ENCODE peak calls at places on chromosomes 7 and 10, in four cellular contexts. U is activated CD8-positive, alpha-beta T cell treated with anti-CD3 and anti-CD28 coated beads for 36 hours; J is HFF-Myc; O is neural crest cell. F is an unnamed sample.
A peak's percentile ranks its signal among the peaks of the same experiment; 100 is the strongest.

GRCh38 chr7:85896531-85896930 is 709.7 kb upstream of the SEMA3D start:
- DNase-seq in O (no peak), U (no peak), J (no peak), F (no peak)

GRCh38 chr7:29416906-29417305 is 146.7 kb upstream of the PRR15 start:
- DNase-seq in O (no peak), J (no peak), U (no peak), F (no peak)

GRCh38 chr7:150953061-150953997 is 24.8 kb downstream of the KCNH2 start:
- DNase-seq in O (no peak), J (no peak), U (no peak), F (no peak)

GRCh38 chr7:79877874-79878465 is 256.7 kb upstream of the GNAI1 start:
- DNase-seq in O (no peak), J (no peak), U (no peak), F (no peak)

GRCh38 chr10:129523031-129523722 is 56.1 kb downstream of the MGMT start:
- DNase-seq in O (no peak), U (no peak), J (no peak), F (no peak)

GRCh38 chr7:142384508-142384922 is 126.7 kb upstream of the PRSS58 start:
- DNase-seq in J (peak; percentile 27), U (peak; percentile 75), O (no peak), F (peak; percentile 14)

GRCh38 chr7:31443457-31443856 is 70.4 kb upstream of the ITPRID1 start:
- DNase-seq in O (no peak), U (no peak), J (no peak), F (no peak)

GRCh38 chr10:29068302-29068701 is 220.6 kb upstream of the LYZL1 start:
- DNase-seq in J (no peak), U (no peak), O (no peak), F (no peak)

GRCh38 chr10:19048479-19048878 is at the start of gene MALRD1:
- DNase-seq in J (no peak), U (no peak), O (no peak), F (no peak)

GRCh38 chr7:18457832-18458231 is 37.7 kb upstream of the HDAC9 start:
- DNase-seq in J (no peak), O (no peak), U (no peak), F (no peak)

GRCh38 chr10:16105082-16105481 is 244.8 kb upstream of the MINDY3 start:
- DNase-seq in J (no peak), U (no peak), O (no peak), F (no peak)

GRCh38 chr7:6501586-6502564 is 49.4 kb downstream of the GRID2IP start:
- DNase-seq in O (no peak), U (no peak), J (no peak), F (no peak)

GRCh38 chr7:157690833-157691382 is 354.1 kb downstream of the DNAJB6 start:
- DNase-seq in J (peak; percentile 9), U (no peak), O (peak; percentile 63), F (peak; percentile 5)

GRCh38 chr10:129972966-129973673 is 9.0 kb upstream of the EBF3 start:
- DNase-seq in U (no peak), J (no peak), O (no peak), F (no peak)

GRCh38 chr10:53209941-53210611 is 437.5 kb upstream of the MBL2 start:
- DNase-seq in U (no peak), J (no peak), O (no peak), F (no peak)

GRCh38 chr7:71173955-71174354 is 42.0 kb downstream of the GALNT17 start:
- DNase-seq in J (no peak), U (no peak), O (no peak), F (no peak)

GRCh38 chr7:139642283-139642682 is 118.8 kb downstream of the CLEC2L start:
- DNase-seq in O (no peak), J (no peak), U (no peak), F (no peak)

GRCh38 chr7:79359827-79360226 is 93.6 kb downstream of the MAGI2 start:
- DNase-seq in O (no peak), U (no peak), J (no peak), F (no peak)

GRCh38 chr10:129883637-129884389 is 80.3 kb downstream of the EBF3 start:
- DNase-seq in J (no peak), U (no peak), O (no peak), F (no peak)

GRCh38 chr10:121057291-121057690 is 206.1 kb downstream of the WDR11 start:
- DNase-seq in U (no peak), O (no peak), J (no peak), F (no peak)

GRCh38 chr10:93378039-93378438 is 104.1 kb downstream of the MYOF start:
- DNase-seq in O (no peak), J (no peak), U (no peak), F (no peak)

GRCh38 chr10:3635248-3635647 is 149.8 kb downstream of the KLF6 start:
- DNase-seq in U (no peak), J (no peak), O (no peak), F (no peak)

GRCh38 chr10:100022403-100022802 is 12.7 kb upstream of the DNMBP start:
- DNase-seq in O (no peak), J (no peak), U (no peak), F (no peak)

GRCh38 chr10:122078965-122079401 is 90.0 kb downstream of the TACC2 start:
- DNase-seq in J (no peak), O (no peak), U (no peak), F (peak; percentile 10)

GRCh38 chr7:150973571-150974451 is 4.3 kb downstream of the KCNH2 start:
- DNase-seq in U (peak; percentile 27), O (no peak), J (no peak), F (no peak)

GRCh38 chr7:81111358-81111757 is 192.5 kb upstream of the SEMA3C start:
- DNase-seq in U (no peak), O (no peak), J (peak; percentile 53), F (peak; percentile 90)

GRCh38 chr10:43308986-43309385 is 42.1 kb upstream of the RASGEF1A start:
- DNase-seq in J (no peak), O (no peak), U (no peak), F (no peak)

GRCh38 chr10:25059990-25060389 is 43.6 kb downstream of the THNSL1 start:
- DNase-seq in J (no peak), U (no peak), O (no peak), F (peak; percentile 64)

GRCh38 chr7:49479421-49479820 is 294.0 kb upstream of the VWC2 start:
- DNase-seq in O (no peak), J (no peak), U (no peak), F (no peak)

GRCh38 chr10:35961501-35961900 is 319.4 kb upstream of the FZD8 start:
- DNase-seq in O (no peak), J (no peak), U (no peak), F (no peak)

DNA sequence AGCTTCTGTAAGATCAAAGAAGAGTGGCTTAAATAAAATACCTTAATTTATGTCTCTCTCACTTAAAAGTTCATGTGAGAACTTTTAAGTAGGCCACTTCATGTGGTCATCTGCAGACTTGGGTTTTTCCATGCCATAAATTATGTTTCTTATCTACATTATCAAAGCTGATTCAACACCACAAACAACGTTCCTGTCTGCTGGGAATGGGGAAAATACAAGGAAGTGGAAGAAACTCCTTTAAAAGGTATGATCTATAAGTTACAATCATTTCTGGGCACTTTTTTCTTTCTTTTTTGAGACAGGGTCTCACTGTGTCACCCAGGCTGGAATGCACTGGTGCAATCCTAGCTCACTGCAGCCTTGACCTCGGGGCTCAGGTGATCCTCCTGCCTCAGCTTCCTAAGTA is 16.9 kb upstream of the OTUD1 start:
- DNase-seq in U (no peak), J (no peak), O (no peak), F (no peak)
- TF ChIP-seq CTCF in U (no peak), J (no peak), O (no peak), F (no peak)

DNA sequence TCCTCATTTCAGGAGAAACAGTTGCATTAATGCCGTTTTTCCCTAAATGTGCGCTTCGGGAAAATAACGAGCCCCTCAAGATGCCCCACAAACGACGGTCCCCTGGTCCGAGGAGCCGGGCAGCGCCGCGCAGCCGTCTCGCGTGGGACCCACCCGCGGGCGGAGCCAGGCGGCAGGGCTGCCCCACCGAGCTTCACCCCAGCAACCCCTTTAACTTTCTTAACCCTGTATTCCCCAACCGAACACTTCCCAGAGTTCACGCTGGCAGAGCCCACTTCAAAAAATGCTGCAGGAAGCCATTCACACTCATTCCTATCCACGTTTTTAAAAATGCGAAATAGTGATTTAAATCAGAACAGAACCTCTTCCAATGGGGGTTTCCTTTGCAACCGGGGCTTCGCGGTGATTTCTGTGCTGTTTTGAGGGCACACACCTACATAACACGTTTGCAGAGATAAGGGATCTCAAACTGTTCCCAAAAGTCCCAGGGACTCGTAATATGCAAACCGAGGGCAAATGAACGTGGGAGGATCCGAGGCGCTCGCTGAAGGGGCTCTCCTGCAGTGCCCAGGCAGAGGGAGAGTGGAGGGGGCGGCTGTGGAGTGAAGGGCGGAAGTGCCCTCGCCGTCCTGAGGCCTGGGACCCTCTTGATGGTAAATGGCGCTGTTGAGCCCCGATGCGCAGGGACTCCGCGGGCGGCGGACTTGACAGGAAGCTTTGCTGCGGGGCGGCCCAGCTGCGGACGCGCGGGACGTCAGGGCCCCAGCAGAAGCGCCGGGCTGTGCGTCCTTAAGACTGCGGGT is 152.1 kb upstream of the YAE1 start:
- DNase-seq in U (peak; percentile 78), J (no peak), O (peak; percentile 67), F (no peak)
- TF ChIP-seq CTCF in U (peak; percentile 22), J (no peak), O (peak; percentile 49), F (no peak)

DNA sequence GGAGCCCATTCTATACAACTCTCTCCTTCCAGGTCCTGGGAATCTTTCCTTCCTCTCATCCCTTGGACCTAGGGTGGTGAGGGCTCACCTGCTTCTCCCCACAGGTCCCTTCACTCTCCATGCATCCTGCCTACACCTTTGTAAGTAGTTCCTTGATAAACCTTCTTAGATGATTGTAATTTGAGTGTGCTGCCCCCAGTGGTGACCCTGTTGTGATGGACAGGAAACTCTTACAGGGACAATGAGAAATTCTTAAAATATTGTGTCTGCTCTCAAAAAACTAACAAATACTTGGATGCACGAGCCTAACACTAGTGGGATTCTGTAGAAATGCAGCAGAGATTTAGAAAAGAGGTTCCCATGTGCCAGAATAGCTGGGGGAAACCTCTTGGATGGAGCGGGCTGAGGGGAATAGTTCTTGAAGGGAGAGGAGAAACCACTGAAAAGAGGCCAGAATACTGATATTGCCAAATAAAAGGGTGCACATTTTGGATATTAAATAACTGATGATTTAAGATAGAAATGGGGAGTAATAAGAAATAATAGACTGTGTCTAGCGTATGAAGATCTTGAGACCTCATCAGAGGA is 6.7 kb upstream of the PAXIP1 start:
- DNase-seq in J (no peak), O (no peak), U (peak; percentile 71), F (no peak)
- TF ChIP-seq CTCF in J (peak; percentile 29), O (peak; percentile 57), U (peak; percentile 66), F (peak; percentile 18)

GRCh38 chr7:252981-253380 is 37.0 kb upstream of the FOXL3 start:
- DNase-seq in O (no peak), U (no peak), J (no peak), F (no peak)
- TF ChIP-seq CTCF in O (no peak), U (no peak), J (no peak), F (no peak)